ENCODE peak calls at places on chromosomes 7 and 10, in six cellular contexts. R is SK-N-MC; L is Panc1; Q is GM06990; B is CD8-positive, alpha-beta T cell; M is heart right ventricle. O is an unnamed sample.
A peak's percentile ranks its signal among the peaks of the same experiment; 100 is the strongest.

GRCh38 chr10:30437039-30437781 is 3.2 kb downstream of the MAP3K8 start:
- DNase-seq in Q (no peak), M (no peak), B (peak; percentile 33), R (no peak), L (no peak), O (no peak)

GRCh38 chr7:26444554-26444953 is 152.9 kb downstream of the SNX10 start:
- DNase-seq in M (no peak), R (no peak), Q (no peak), L (no peak), B (no peak), O (no peak)

GRCh38 chr10:7529638-7530037 is 118.8 kb upstream of the SFMBT2 start:
- DNase-seq in M (no peak), L (no peak), R (no peak), B (no peak), Q (no peak), O (no peak)

GRCh38 chr10:86518781-86519180 is 2.8 kb downstream of the WAPL start:
- DNase-seq in M (no peak), B (no peak), R (no peak), Q (no peak), L (no peak), O (no peak)

GRCh38 chr7:27185708-27186449 is 847 bp upstream of the HOXA11 start:
- DNase-seq in Q (no peak), M (no peak), L (no peak), B (no peak), R (no peak), O (no peak)

GRCh38 chr7:19122018-19122588 is 4.7 kb upstream of the TWIST1 start:
- DNase-seq in R (no peak), L (peak; percentile 22), B (no peak), Q (no peak), M (no peak), O (no peak)

GRCh38 chr10:124336186-124336585 is 82.5 kb downstream of the OAT start:
- DNase-seq in M (no peak), L (no peak), R (no peak), B (no peak), Q (no peak), O (no peak)

GRCh38 chr7:11009631-11010030 is 36.0 kb downstream of the PHF14 start:
- DNase-seq in R (no peak), Q (no peak), M (no peak), B (no peak), L (no peak), O (no peak)

GRCh38 chr7:55280031-55280454 is 85.1 kb upstream of the LANCL2 start:
- DNase-seq in R (peak; percentile 55), M (peak; percentile 67), Q (peak; percentile 54), L (peak; percentile 45), B (peak; percentile 62), O (peak; percentile 61)

GRCh38 chr7:69402696-69403095 is 195.6 kb upstream of the AUTS2 start:
- DNase-seq in L (no peak), R (no peak), B (no peak), M (no peak), Q (no peak), O (no peak)

GRCh38 chr7:54581511-54581910 is 39.3 kb downstream of the VSTM2A start:
- DNase-seq in M (no peak), L (no peak), Q (no peak), B (no peak), R (no peak), O (no peak)

GRCh38 chr7:50661345-50662058 is 96.3 kb upstream of the DDC start:
- DNase-seq in M (no peak), R (no peak), B (peak; percentile 37), Q (peak; percentile 40), L (no peak), O (no peak)

GRCh38 chr10:124906551-124907001 is 35.3 kb upstream of the ZRANB1 start:
- DNase-seq in R (no peak), L (no peak), B (no peak), M (no peak), Q (no peak), O (no peak)

GRCh38 chr10:43868952-43869351 is 220.3 kb upstream of the ZNF32 start:
- DNase-seq in B (no peak), L (no peak), M (no peak), R (no peak), Q (no peak), O (no peak)

GRCh38 chr7:33327427-33327826 is 198.1 kb downstream of the BBS9 start:
- DNase-seq in L (no peak), B (no peak), R (no peak), Q (no peak), M (no peak), O (no peak)

GRCh38 chr7:90824386-90825307 is 228.5 kb downstream of the CDK14 start:
- DNase-seq in Q (no peak), M (no peak), B (no peak), R (peak; percentile 76), L (no peak), O (no peak)

GRCh38 chr7:105060923-105061322 is 46.9 kb downstream of the KMT2E start:
- DNase-seq in B (no peak), M (no peak), R (no peak), L (no peak), Q (no peak), O (no peak)

GRCh38 chr7:38507379-38507778 is 123.8 kb downstream of the AMPH start:
- DNase-seq in L (no peak), R (no peak), M (no peak), B (no peak), Q (no peak), O (no peak)
- H3K4me3 ChIP-seq in L (no peak overlapping the region), R (no peak overlapping the region), M (no peak overlapping the region), B (no peak overlapping the region), Q (no peak overlapping the region), O (no peak overlapping the region)

DNA sequence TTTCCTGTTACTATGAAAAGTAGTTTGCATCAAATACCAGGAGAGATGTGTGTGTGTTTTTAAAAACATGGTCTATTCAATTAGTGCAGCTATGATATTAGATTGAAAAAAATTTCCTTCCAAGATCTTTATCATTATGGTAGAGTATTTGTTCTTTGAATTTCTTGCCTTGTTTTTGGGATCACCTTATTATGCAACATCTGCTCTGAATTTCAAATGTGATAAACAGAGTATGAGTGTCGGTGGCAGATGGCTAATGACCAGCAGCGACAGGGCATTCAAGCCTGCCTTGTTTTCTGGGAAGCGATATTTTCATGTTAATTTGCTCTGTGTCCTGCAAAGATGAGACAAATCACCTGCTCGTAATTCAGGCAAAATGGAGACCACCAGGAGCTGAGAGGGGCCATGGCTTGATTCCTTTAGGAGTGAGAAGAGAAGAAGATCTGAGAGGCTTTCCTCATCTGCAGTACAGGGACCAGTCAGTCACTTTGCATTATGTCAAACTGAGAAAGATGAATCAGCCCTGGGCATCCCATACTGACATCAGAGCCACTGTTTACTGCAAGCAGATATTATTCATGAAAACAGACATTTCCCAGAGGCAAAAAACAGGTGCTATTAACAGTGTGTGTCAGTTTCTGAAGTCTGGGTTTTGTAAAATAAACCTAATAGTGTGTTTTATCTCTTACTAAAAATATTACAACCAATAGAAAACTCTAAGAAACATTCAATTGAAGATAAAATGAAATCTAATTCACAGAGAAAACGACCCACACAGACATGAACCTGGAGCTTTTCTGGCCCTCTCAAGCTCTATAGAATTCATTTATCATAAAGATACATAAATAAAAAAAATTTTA is 67.6 kb downstream of the CDK6 start:
- DNase-seq in B (no peak), L (no peak), Q (peak; percentile 57), M (no peak), R (no peak), O (no peak)
- H3K4me3 ChIP-seq in B (no peak overlapping the region), L (no peak overlapping the region), Q (no peak overlapping the region), M (no peak overlapping the region), R (no peak overlapping the region), O (no peak overlapping the region)

GRCh38 chr10:5292196-5292735 is 72.5 kb upstream of the UCN3 start:
- DNase-seq in M (peak; percentile 17), R (no peak), Q (no peak), B (peak; percentile 56), L (no peak), O (peak; percentile 25)

GRCh38 chr10:5297466-5297865 is 67.3 kb upstream of the UCN3 start:
- DNase-seq in M (peak; percentile 36), R (no peak), B (peak; percentile 34), Q (no peak), L (no peak), O (no peak)

GRCh38 chr10:5288359-5288758 is 76.4 kb upstream of the UCN3 start:
- DNase-seq in Q (no peak), L (no peak), R (no peak), B (no peak), M (no peak), O (no peak)

GRCh38 chr10:5293691-5294550 is 70.8 kb upstream of the UCN3 start:
- DNase-seq in B (peak; percentile 70), L (no peak), M (peak; percentile 21), R (no peak), Q (peak; percentile 31), O (peak; percentile 87)

DNA sequence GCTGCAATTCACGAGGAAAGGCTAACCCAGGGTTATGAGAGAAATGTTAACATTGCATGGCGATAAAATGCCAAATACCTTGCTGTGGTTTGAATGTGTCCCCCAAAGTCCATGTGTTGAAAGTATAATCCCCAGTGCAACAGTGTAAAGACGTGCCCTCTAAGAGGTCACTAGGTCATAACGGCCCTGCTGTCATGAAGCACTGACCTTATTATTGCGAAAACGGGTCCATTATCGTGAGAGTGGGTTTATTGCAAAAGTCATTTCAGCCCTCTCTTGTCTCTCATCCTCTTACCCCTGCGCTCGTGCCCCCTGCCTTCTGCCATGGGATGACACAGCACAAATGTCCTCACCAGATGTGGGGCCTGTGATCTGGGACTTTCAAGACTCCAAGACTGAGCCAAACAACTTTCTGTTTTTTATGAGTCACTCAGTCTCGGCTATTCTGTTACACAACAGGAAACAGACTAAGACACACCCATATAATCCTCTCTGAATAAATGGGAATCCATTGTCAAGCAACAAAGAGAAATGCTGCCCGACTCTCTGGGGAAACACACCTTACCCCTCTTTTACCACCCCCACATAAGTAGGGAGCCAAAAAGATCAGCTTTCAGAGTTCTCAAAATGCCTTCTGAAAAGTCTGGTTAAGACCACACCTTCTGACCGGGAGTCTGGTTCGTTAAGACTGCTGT is 73.1 kb upstream of the UCN3 start:
- DNase-seq in R (no peak), B (peak; percentile 71), Q (no peak), M (peak; percentile 35), L (no peak), O (peak; percentile 64)
- H3K4me3 ChIP-seq in R (no peak overlapping the region), B (peak overlapping the region; percentile 44), Q (no peak overlapping the region), M (no peak overlapping the region), L (no peak overlapping the region), O (no peak overlapping the region)

GRCh38 chr10:114810926-114811325 is 10.7 kb upstream of the FHIP2A start:
- DNase-seq in L (no peak), R (no peak), B (no peak), M (no peak), Q (peak; percentile 37), O (no peak)
- H3K4me3 ChIP-seq in L (no peak overlapping the region), R (no peak overlapping the region), B (no peak overlapping the region), M (no peak overlapping the region), Q (no peak overlapping the region), O (no peak overlapping the region)